ENCODE peak calls at places on chromosomes 13 and 19, in ten cellular contexts. V is PC-9, A is substantia nigra, K is neural progenitor cell, J is H9, H is Panc1, B is uterus, M is brain microvascular endothelial cell, D is heart right ventricle, R is dorsolateral prefrontal cortex. G is an unnamed sample.

GRCh38 chr19:13154241-13154778 is 4.1 kb downstream of the IER2 start:
- DNase-seq in R (no peak), J (peak; percentile 41), M (peak; percentile 90), H (no peak), K (peak; percentile 64), V (peak; percentile 68), A (peak; percentile 63), D (peak; percentile 88), B (peak; percentile 98), G (peak; percentile 22)

GRCh38 chr19:56765107-56765506 is 75.4 kb downstream of the PEG3 start:
- DNase-seq in V (no peak), A (peak; percentile 63), K (no peak), M (peak; percentile 4), D (peak; percentile 76), J (no peak), B (peak; percentile 65), H (no peak), R (peak; percentile 77), G (peak; percentile 57)

GRCh38 chr13:44131069-44131614 is 242.5 kb upstream of the SERP2 start:
- DNase-seq in B (no peak), A (no peak), R (peak; percentile 58), V (no peak), J (no peak), M (no peak), D (no peak), K (no peak), H (no peak), G (peak; percentile 28)

GRCh38 chr19:42051166-42052115 is 18.6 kb downstream of the GRIK5 start:
- DNase-seq in D (no peak), K (no peak), H (no peak), V (peak; percentile 96), A (no peak), M (no peak), R (no peak), B (no peak), J (no peak), G (no peak)

GRCh38 chr13:40609972-40610726 is 56.3 kb downstream of the FOXO1 start:
- DNase-seq in J (no peak), M (peak; percentile 15), V (peak; percentile 60), D (no peak), A (no peak), B (no peak), R (no peak), H (no peak), K (no peak), G (no peak)

GRCh38 chr19:39413269-39413902 is 917 bp downstream of the PLEKHG2 start:
- DNase-seq in M (no peak), H (no peak), A (no peak), B (peak; percentile 71), D (peak; percentile 81), R (no peak), V (peak; percentile 11), K (peak; percentile 87), J (no peak), G (no peak)

GRCh38 chr13:45167611-45168554 is 33.0 kb downstream of the KCTD4 start:
- DNase-seq in H (no peak), M (no peak), V (peak; percentile 98), D (no peak), A (no peak), K (no peak), R (no peak), B (no peak), J (no peak), G (no peak)

GRCh38 chr13:83940742-83941141 is 58.5 kb upstream of the SLITRK1 start:
- DNase-seq in V (no peak), K (no peak), A (no peak), B (no peak), D (no peak), M (no peak), H (no peak), R (no peak), J (no peak), G (no peak)

GRCh38 chr13:30738526-30738925 is 3.2 kb downstream of the ALOX5AP start:
- DNase-seq in A (no peak), J (peak; percentile 34), H (no peak), R (no peak), B (no peak), K (peak; percentile 17), M (no peak), D (no peak), V (no peak), G (no peak)

GRCh38 chr13:39688278-39688677 is 32.8 kb downstream of the COG6 start:
- DNase-seq in J (no peak), M (no peak), R (no peak), B (no peak), K (no peak), D (no peak), H (no peak), V (no peak), A (no peak), G (no peak)

GRCh38 chr13:86741762-86742285 is 929.3 kb upstream of the SLITRK5 start:
- DNase-seq in M (no peak), K (no peak), H (no peak), A (no peak), R (no peak), V (no peak), J (no peak), D (no peak), B (no peak), G (no peak)

GRCh38 chr19:29741776-29742175 is 26.7 kb upstream of the C19orf12 start:
- DNase-seq in B (no peak), J (no peak), A (no peak), R (no peak), D (no peak), M (no peak), V (no peak), K (no peak), H (no peak), G (no peak)

GRCh38 chr19:30521937-30522336 is 149.8 kb downstream of the ZNF536 start:
- DNase-seq in J (no peak), D (no peak), K (no peak), A (no peak), B (no peak), V (no peak), M (no peak), H (no peak), R (no peak), G (no peak)

GRCh38 chr19:19563348-19563848 is 25.3 kb downstream of the CILP2 start:
- DNase-seq in A (no peak), V (no peak), J (no peak), K (no peak), B (no peak), D (no peak), H (no peak), M (no peak), R (no peak), G (no peak)

GRCh38 chr13:29959621-29960020 is 109.2 kb upstream of the UBL3 start:
- DNase-seq in R (no peak), M (no peak), B (no peak), J (no peak), A (no peak), V (peak; percentile 11), H (no peak), K (peak; percentile 43), D (no peak), G (no peak)

DNA sequence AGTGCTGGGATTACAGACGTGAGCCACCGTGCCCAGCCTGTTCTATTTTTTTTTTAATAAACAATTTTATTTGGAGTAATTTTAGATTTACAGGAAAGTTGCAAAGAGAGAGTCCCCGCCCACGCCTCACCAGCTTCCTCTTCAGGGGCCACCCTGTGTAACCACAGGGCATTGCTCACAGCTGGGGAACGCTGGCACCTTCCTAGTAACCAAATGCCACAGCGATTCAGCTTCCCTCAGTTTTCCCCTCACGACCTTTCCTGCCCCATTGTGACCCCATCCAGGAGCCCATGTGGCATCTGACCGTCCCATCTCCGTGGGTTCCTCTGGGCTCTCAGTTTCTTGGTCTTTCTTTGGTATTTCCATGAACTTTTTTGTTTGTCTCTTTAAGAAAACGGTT is 83.9 kb downstream of the GNG7 start:
- DNase-seq in B (no peak), V (peak; percentile 70), D (peak; percentile 49), K (no peak), A (peak; percentile 22), H (no peak), M (no peak), J (no peak), R (no peak), G (no peak)
- H3K27ac ChIP-seq in B (no peak overlapping the region), V (peak overlapping the region; percentile 69), D (no peak overlapping the region), K (no peak overlapping the region), A (peak overlapping the region; percentile 30), H (peak overlapping the region; percentile 68), M (no peak overlapping the region), J (no peak overlapping the region), R (no peak overlapping the region), G (peak overlapping the region; percentile 54)

DNA sequence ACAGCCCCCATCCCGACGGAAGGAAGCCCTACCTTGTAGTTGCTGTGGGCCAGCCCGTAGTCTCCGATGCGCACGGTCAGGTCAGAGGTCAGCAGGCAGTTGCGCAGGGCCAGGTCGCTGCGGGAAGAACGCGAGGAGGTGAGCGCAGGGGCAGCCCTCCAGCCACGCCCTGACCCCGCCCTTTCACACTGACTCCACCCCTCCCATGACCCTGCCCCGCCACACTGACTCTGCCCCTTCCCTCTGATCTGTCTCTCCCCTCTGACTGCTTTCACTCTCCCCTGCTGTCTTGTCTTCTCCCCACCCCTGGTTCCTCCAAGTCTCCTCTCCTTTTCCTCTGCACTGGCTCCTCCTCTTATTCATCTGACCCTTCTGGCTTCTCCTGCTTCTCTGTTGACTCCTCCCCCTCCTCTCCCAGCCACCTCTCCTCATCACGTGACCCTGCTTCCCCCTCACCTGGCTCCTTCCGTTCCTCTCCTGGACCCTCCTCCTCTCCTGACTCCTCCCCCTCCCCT is 10.1 kb downstream of the LMTK3 start:
- DNase-seq in V (peak; percentile 94), J (peak; percentile 99), H (no peak), M (no peak), B (no peak), R (no peak), D (no peak), A (no peak), K (peak; percentile 97), G (no peak)
- H3K27ac ChIP-seq in V (peak overlapping the region; percentile 65), J (no peak overlapping the region), H (peak overlapping the region; percentile 65), M (no peak overlapping the region), B (no peak overlapping the region), R (no peak overlapping the region), D (no peak overlapping the region), A (no peak overlapping the region), K (no peak overlapping the region), G (no peak overlapping the region)

GRCh38 chr19:1251503-1252220 is 3.3 kb downstream of the MIDN start:
- DNase-seq in V (peak; percentile 53), D (peak; percentile 84), K (peak; percentile 38), M (no peak), R (no peak), H (no peak), B (no peak), J (no peak), A (peak; percentile 42), G (no peak)
- H3K27ac ChIP-seq in V (peak overlapping the region; percentile 88), D (peak overlapping the region; percentile 99), K (peak overlapping the region; percentile 82), M (peak overlapping the region; percentile 87), R (peak overlapping the region; percentile 99), H (peak overlapping the region; percentile 81), B (peak overlapping the region; percentile 98), J (no peak overlapping the region), A (peak overlapping the region; percentile 100), G (peak overlapping the region; percentile 93)

GRCh38 chr13:50365683-50366391 is 350.6 kb downstream of the KCNRG start:
- DNase-seq in A (no peak), J (no peak), D (no peak), B (no peak), M (no peak), H (no peak), K (no peak), V (peak; percentile 93), R (no peak), G (no peak)
- H3K27ac ChIP-seq in A (no peak overlapping the region), J (no peak overlapping the region), D (no peak overlapping the region), B (no peak overlapping the region), M (no peak overlapping the region), H (peak overlapping the region; percentile 84), K (no peak overlapping the region), V (peak overlapping the region; percentile 95), R (no peak overlapping the region), G (no peak overlapping the region)

G was measured in caudate nucleus.